ENCODE peak calls at places on chromosomes 12 and 14, in eight cellular contexts. A is GM13976, Y is RWPE1, P is GM06990, E is psoas muscle, F is heart right ventricle, G is left ventricle myocardium inferior, H is NB4. N is an unnamed sample.

GRCh38 chr12:1949771-1950470 is 31.5 kb upstream of the CACNA2D4 start:
- DNase-seq in A (no peak), H (no peak), E (no peak), F (no peak), G (no peak), Y (no peak), P (no peak), N (no peak)

GRCh38 chr14:99502989-99503421 is 21.8 kb downstream of the CCNK start:
- DNase-seq in H (no peak), E (no peak), P (no peak), F (no peak), Y (no peak), A (no peak), G (no peak), N (no peak)

GRCh38 chr12:12209043-12209442 is 57.8 kb downstream of the LRP6 start:
- DNase-seq in F (no peak), Y (no peak), E (no peak), A (no peak), H (no peak), G (no peak), P (no peak), N (no peak)

GRCh38 chr12:120651821-120652220 is 11.4 kb downstream of the CABP1 start:
- DNase-seq in H (no peak), G (no peak), F (no peak), A (no peak), E (no peak), P (no peak), Y (no peak), N (no peak)

GRCh38 chr14:30621354-30621953 is 665 bp upstream of the SCFD1 start:
- DNase-seq in Y (peak), P (peak), F (no peak), H (peak), G (no peak), E (peak), A (peak), N (no peak)

GRCh38 chr12:63056649-63057048 is 94.4 kb downstream of the AVPR1A start:
- DNase-seq in P (no peak), A (no peak), E (no peak), Y (no peak), G (no peak), F (no peak), H (no peak), N (no peak)

GRCh38 chr12:24561411-24561871 is 387.5 kb downstream of the BCAT1 start:
- DNase-seq in A (no peak), G (no peak), F (no peak), Y (no peak), H (no peak), E (no peak), P (no peak), N (no peak)

GRCh38 chr12:88958153-88958552 is 377.9 kb upstream of the KITLG start:
- DNase-seq in H (no peak), G (no peak), E (no peak), Y (no peak), F (no peak), A (no peak), P (no peak), N (no peak)

GRCh38 chr12:8018666-8019581 is 13.6 kb upstream of the FOXJ2 start:
- DNase-seq in A (no peak), H (peak), Y (no peak), F (peak), E (peak), P (peak), G (no peak), N (no peak)

GRCh38 chr14:95346820-95347219 is 27.1 kb upstream of the CLMN start:
- DNase-seq in F (no peak), A (no peak), E (no peak), Y (no peak), H (no peak), P (no peak), G (no peak), N (no peak)

GRCh38 chr12:22206111-22206728 is 128.3 kb downstream of the ST8SIA1 start:
- DNase-seq in A (no peak), F (no peak), E (no peak), H (no peak), Y (peak), G (no peak), P (no peak), N (no peak)

GRCh38 chr12:57697076-57697475 is 3.1 kb downstream of the OS9 start:
- DNase-seq in G (no peak), F (no peak), H (no peak), E (no peak), P (no peak), A (no peak), Y (no peak), N (no peak)

GRCh38 chr12:111754671-111755070 is 12.1 kb upstream of the ALDH2 start:
- DNase-seq in A (no peak), P (no peak), Y (no peak), G (peak), F (peak), H (peak), E (peak), N (no peak)

GRCh38 chr12:104680070-104680469 is 223.3 kb downstream of the CHST11 start:
- DNase-seq in F (no peak), G (no peak), Y (no peak), P (no peak), A (peak), E (no peak), H (peak), N (no peak)

GRCh38 chr12:116599285-116600122 is 40.3 kb downstream of the MAP1LC3B2 start:
- DNase-seq in H (peak), Y (peak), A (peak), F (peak), G (peak), E (peak), P (peak), N (peak)

GRCh38 chr12:107106241-107107025 is 13.1 kb upstream of the CRY1 start:
- DNase-seq in E (no peak), G (no peak), F (no peak), A (no peak), H (no peak), Y (no peak), P (no peak), N (no peak)

GRCh38 chr12:128402481-128402880 is 135.5 kb downstream of the TMEM132C start:
- DNase-seq in A (no peak), Y (no peak), G (no peak), H (no peak), P (no peak), E (no peak), F (no peak), N (no peak)

GRCh38 chr14:100532916-100533630 is 54.1 kb downstream of the BEGAIN start:
- DNase-seq in P (no peak), F (peak), G (peak), E (peak), H (peak), A (no peak), Y (no peak), N (no peak)

GRCh38 chr12:120709976-120710804 is at the start of gene UNC119B:
- DNase-seq in E (peak), A (peak), H (peak), Y (peak), G (peak), F (peak), P (peak), N (peak)

GRCh38 chr14:65206448-65207096 is 104.3 kb upstream of the MAX start:
- DNase-seq in G (no peak), H (peak), P (peak), E (no peak), A (peak), F (no peak), Y (peak), N (no peak)

GRCh38 chr12:20248646-20249045 is 119.7 kb upstream of the PDE3A start:
- DNase-seq in P (no peak), H (no peak), E (no peak), A (no peak), F (no peak), G (no peak), Y (no peak), N (no peak)

GRCh38 chr12:33718631-33719030 is 279.0 kb upstream of the SYT10 start:
- DNase-seq in G (no peak), Y (no peak), H (no peak), F (no peak), E (no peak), P (no peak), A (no peak), N (no peak)

GRCh38 chr12:1494856-1495255 is 99.5 kb downstream of the FBXL14 start:
- DNase-seq in F (no peak), Y (no peak), P (no peak), E (no peak), H (no peak), A (no peak), G (no peak), N (no peak)

GRCh38 chr12:65335021-65335714 is 56.7 kb downstream of the MSRB3 start:
- DNase-seq in F (no peak), H (peak), E (no peak), P (no peak), G (no peak), A (no peak), Y (peak), N (no peak)

GRCh38 chr12:56358836-56359532 is 923 bp downstream of the STAT2 start:
- DNase-seq in G (no peak), E (no peak), P (no peak), Y (peak), A (no peak), H (peak), F (no peak), N (no peak)

GRCh38 chr12:48197549-48197966 is 5.5 kb downstream of the OR10AD1 start:
- DNase-seq in H (peak), E (no peak), G (no peak), Y (no peak), F (no peak), P (no peak), A (peak), N (no peak)

GRCh38 chr12:93767524-93767863 is 90.3 kb downstream of the CRADD start:
- DNase-seq in P (no peak), G (no peak), A (no peak), H (peak), F (no peak), Y (no peak), E (no peak), N (no peak)

GRCh38 chr12:54431911-54432814 is 13.1 kb upstream of the ITGA5 start:
- DNase-seq in F (peak), E (peak), P (no peak), H (peak), A (no peak), Y (peak), G (peak), N (no peak)

GRCh38 chr12:112540021-112540420 is 121.3 kb downstream of the PTPN11 start:
- DNase-seq in A (no peak), Y (no peak), P (no peak), E (no peak), F (no peak), H (no peak), G (no peak), N (no peak)

DNA sequence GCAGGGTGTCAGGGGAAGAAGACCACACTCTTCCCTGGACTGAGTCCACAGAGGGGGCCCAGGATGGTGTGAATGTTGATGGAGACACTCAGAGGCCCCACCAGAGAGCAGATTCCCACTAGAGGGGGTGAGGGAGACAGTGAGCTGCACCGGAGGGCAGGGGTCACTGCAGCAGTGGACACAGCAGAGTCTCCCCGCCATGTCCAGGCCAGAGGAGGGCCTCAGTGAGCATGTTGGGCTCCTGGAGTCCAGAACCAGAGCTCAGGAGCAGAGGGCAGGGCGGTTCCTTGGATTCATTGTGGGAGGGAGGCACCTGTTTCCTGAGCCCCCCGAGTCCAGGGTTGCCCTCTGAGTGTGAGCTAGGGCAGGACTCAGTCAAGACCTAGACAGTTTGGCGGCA is 1.8 kb upstream of the KRT82 start:
- DNase-seq in Y (no peak), E (no peak), P (no peak), G (no peak), F (no peak), H (no peak), A (no peak), N (no peak)
- TF ChIP-seq CTCF in Y (no peak), E (no peak), P (no peak), G (no peak), F (no peak), H (no peak), A (no peak), N (no peak)

DNA sequence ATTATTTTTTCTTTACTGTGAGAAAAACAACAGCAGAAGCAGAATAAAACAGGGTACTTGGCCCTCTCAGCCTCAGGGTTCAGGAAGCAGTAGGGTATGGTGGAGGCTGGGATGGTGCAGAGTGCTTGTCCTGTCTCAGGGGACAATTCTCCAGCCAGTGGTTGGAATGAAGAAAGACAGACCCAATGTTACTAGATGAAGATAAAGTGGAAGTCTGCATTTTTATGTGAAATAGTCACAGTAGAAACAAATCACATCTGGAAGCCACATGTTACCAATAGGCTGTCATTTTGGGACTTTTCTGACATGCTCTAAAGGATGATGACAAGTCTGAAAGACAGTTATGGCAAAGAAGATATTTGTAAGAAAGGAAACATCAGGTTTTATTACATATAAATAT is 32.3 kb downstream of the PROX2 start:
- DNase-seq in Y (no peak), A (no peak), P (no peak), E (no peak), G (no peak), H (no peak), F (no peak), N (no peak)
- TF ChIP-seq CTCF in Y (no peak), A (no peak), P (no peak), E (no peak), G (peak), H (no peak), F (no peak), N (no peak)

GRCh38 chr14:106094654-106095189 is 568.3 kb downstream of the TMEM121 start:
- DNase-seq in H (peak), A (peak), Y (no peak), E (peak), G (no peak), F (no peak), P (no peak), N (no peak)
- TF ChIP-seq CTCF in H (peak), A (peak), Y (no peak), E (no peak), G (no peak), F (no peak), P (no peak), N (no peak)

GRCh38 chr12:16622315-16622714 is 16.4 kb upstream of the LMO3 start:
- DNase-seq in F (no peak), A (no peak), Y (no peak), G (no peak), H (no peak), E (no peak), P (no peak), N (no peak)

DNA sequence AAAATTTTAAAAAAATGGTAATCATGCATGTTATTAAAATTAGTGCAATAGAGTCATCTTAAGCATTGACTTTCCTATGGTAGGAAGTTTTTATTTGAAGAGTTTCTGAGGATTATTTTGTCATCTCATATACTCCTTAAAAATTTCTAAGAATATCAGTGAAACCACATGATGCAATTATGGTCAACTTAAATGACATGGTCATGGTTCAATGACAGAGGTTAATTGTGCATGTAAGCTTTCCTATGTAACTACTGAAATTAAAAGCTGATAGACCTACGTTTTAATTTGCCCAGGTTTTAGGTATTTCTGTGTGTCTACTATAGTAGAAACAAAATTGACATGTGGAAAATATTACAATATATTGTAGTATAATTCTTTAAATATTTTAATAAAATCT is 21.0 kb upstream of the LMO3 start:
- DNase-seq in A (no peak), H (no peak), G (no peak), Y (no peak), E (no peak), F (no peak), P (no peak), N (no peak)
- TF ChIP-seq CTCF in A (no peak), H (no peak), G (no peak), Y (no peak), E (no peak), F (no peak), P (no peak), N (no peak)

GRCh38 chr14:102943979-102944378 is 21.5 kb downstream of the AMN start:
- DNase-seq in H (no peak), F (no peak), E (no peak), Y (no peak), P (no peak), G (no peak), A (no peak), N (no peak)

GRCh38 chr14:102945346-102946130 is 23.1 kb downstream of the AMN start:
- DNase-seq in G (no peak), H (no peak), Y (no peak), E (no peak), F (no peak), A (no peak), P (no peak), N (no peak)

GRCh38 chr14:102943454-102943853 is 21.0 kb downstream of the AMN start:
- DNase-seq in Y (no peak), P (no peak), A (no peak), G (no peak), E (no peak), F (no peak), H (no peak), N (no peak)

GRCh38 chr14:102942069-102942468 is 19.6 kb downstream of the AMN start:
- DNase-seq in P (no peak), G (no peak), A (no peak), H (no peak), E (no peak), F (no peak), Y (no peak), N (no peak)

GRCh38 chr14:102944448-102945330 is 22.2 kb downstream of the AMN start:
- DNase-seq in P (no peak), H (no peak), G (no peak), E (no peak), A (no peak), Y (no peak), F (no peak), N (no peak)
- TF ChIP-seq CTCF in P (no peak), H (no peak), G (no peak), E (no peak), A (no peak), Y (no peak), F (no peak), N (no peak)

GRCh38 chr12:102119674-102120563 is at the start of the genes NUP37 and PARPBP:
- DNase-seq in P (peak), E (peak), A (peak), H (peak), Y (peak), F (peak), G (peak), N (peak)
- TF ChIP-seq CTCF in P (no peak), E (peak), A (peak), H (no peak), Y (no peak), F (no peak), G (peak), N (no peak)

DNA sequence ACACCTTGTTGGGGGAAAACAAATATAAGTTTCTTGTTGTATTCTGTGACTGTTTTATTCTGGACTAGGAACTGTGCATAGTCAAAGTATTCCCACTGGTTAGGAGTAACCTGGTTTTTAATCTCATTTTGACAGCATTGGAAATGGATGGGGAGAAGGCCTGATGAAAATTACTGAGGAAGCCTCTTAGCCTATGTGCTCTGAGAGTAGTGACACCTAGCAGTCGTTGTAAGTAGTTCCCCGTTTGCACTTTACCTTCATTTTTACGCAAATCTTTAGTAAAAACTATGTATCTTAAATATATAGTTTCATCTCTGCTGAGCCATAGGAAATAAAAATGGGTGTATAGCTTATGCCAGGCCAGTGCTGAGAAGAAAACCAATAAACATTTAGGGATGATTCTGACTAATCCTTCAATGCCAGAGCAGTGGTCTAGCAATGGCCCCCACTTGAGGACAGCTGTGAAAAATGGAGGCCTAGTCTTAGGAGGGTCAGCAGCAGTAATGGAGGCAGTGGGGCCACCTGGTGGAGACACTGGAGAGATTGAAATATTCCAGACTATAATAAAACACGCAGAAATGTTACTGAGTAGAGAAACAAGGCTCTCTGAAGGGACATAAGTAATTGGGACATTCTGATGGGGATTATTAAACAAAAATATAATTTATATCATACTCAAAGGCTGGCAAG is 133.2 kb upstream of the NOVA1 start:
- DNase-seq in A (no peak), E (peak), H (peak), G (no peak), P (no peak), F (no peak), Y (peak), N (no peak)
- TF ChIP-seq CTCF in A (no peak), E (no peak), H (peak), G (peak), P (no peak), F (no peak), Y (peak), N (peak)

DNA sequence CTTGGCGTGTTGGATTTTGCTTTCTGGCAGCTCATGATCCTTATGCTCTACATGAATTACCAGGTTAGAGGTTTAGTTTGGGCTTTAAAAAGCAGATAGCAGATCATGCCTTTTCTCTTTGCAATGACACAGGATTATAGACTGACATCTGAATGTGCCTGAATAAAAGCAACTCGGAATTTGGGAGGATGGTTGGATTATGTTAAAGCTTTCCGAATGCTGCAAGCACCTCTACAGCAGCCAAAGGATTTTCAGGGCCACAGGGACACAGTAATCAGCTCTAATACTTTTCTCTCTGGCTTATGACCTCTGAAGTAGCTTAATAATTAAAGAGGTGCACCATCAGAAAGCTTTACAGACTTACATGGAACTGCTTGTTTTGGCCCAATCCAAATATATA is 279.9 kb upstream of the ATP2B1 start:
- DNase-seq in Y (no peak), G (no peak), E (no peak), H (no peak), A (no peak), F (no peak), P (no peak), N (no peak)
- TF ChIP-seq CTCF in Y (no peak), G (no peak), E (no peak), H (no peak), A (no peak), F (no peak), P (no peak), N (no peak)